ENCODE peak calls at places on chromosomes 1 and 21, in five cellular contexts. J is ELR, H is GDM1, U is AG08396, Y is T-helper 2 cell. V is an unnamed sample.

GRCh38 chr1:65425697-65426096 is 5.2 kb downstream of the LEPR start:
- DNase-seq in Y (no peak), U (peak; percentile 65), J (peak; percentile 95), H (no peak), V (no peak)

GRCh38 chr21:42637602-42638041 is 15.8 kb upstream of the PDE9A start:
- DNase-seq in H (no peak), J (no peak), Y (no peak), U (no peak), V (no peak)

GRCh38 chr1:65717815-65718454 is 74.8 kb upstream of the PDE4B start:
- DNase-seq in J (peak; percentile 71), Y (no peak), U (no peak), H (no peak), V (no peak)

GRCh38 chr1:177122869-177123268 is 41.6 kb downstream of the ASTN1 start:
- DNase-seq in U (no peak), J (no peak), H (no peak), Y (no peak), V (no peak)

GRCh38 chr1:143661418-143662120 is 310.2 kb downstream of the FAM72C start:
- DNase-seq in Y (no peak), H (no peak), U (no peak), J (no peak), V (no peak)

GRCh38 chr21:16821588-16821987 is 691.3 kb upstream of the CXADR start:
- DNase-seq in J (no peak), U (no peak), H (no peak), Y (no peak), V (no peak)

GRCh38 chr1:102977293-102977692 is 131.0 kb downstream of the COL11A1 start:
- DNase-seq in U (no peak), Y (no peak), H (no peak), J (no peak), V (no peak)

GRCh38 chr1:7303554-7304347 is 467.3 kb upstream of the VAMP3 start:
- DNase-seq in U (no peak), J (no peak), Y (no peak), H (no peak), V (no peak)

GRCh38 chr1:162381383-162381782 is at the start of gene C1orf226:
- DNase-seq in U (no peak), H (no peak), J (peak; percentile 58), Y (no peak), V (no peak)

GRCh38 chr1:31617218-31617916 is at the start of gene HCRTR1:
- DNase-seq in H (no peak), Y (no peak), J (no peak), U (no peak), V (no peak)

GRCh38 chr1:223514644-223515043 is 121.4 kb downstream of the CCDC185 start:
- DNase-seq in U (no peak), J (no peak), H (no peak), Y (no peak), V (no peak)

GRCh38 chr1:164137273-164137947 is 421.6 kb upstream of the PBX1 start:
- DNase-seq in Y (no peak), H (no peak), U (no peak), J (no peak), V (no peak)

GRCh38 chr1:182246783-182247182 is 144.8 kb downstream of the GLUL start:
- DNase-seq in J (no peak), H (no peak), U (no peak), Y (no peak), V (no peak)

GRCh38 chr1:45026446-45026845 is 14.4 kb downstream of the UROD start:
- DNase-seq in J (no peak), U (no peak), H (no peak), Y (no peak), V (no peak)

GRCh38 chr1:65264197-65264929 is 45.0 kb upstream of the DNAJC6 start:
- DNase-seq in U (peak; percentile 42), Y (no peak), H (no peak), J (peak; percentile 86), V (no peak)

GRCh38 chr1:223338811-223339746 is 24.9 kb downstream of the SUSD4 start:
- DNase-seq in H (no peak), Y (no peak), U (no peak), J (no peak), V (no peak)

GRCh38 chr1:203173566-203173965 is 2.1 kb downstream of the MYBPH start:
- DNase-seq in Y (no peak), U (no peak), H (no peak), J (no peak), V (no peak)